ENCODE peak calls at places on chromosomes 16 and 17, in four cellular contexts. C is MM.1S, F is upper lobe of right lung, S is DND-41. L is an unnamed sample.

GRCh38 chr16:4957420-4957719 is 760 bp upstream of the SEC14L5 start:
- DNase-seq in F (no peak), C (no peak), S (no peak), L (no peak)

GRCh38 chr17:31147507-31148202 is 52.9 kb downstream of the NF1 start:
- DNase-seq in S (no peak), F (no peak), C (no peak), L (no peak)

GRCh38 chr16:3530371-3530914 is 29.6 kb downstream of the CLUAP1 start:
- DNase-seq in S (no peak), C (no peak), F (peak; percentile 46), L (no peak)

GRCh38 chr16:624522-625401 is 6.0 kb upstream of the WFIKKN1 start:
- DNase-seq in F (no peak), S (no peak), C (no peak), L (no peak)

GRCh38 chr16:30357085-30357714 is 2.1 kb upstream of the CD2BP2 start:
- DNase-seq in C (no peak), S (no peak), F (no peak), L (no peak)

GRCh38 chr17:64002658-64003525 is 4.7 kb downstream of the PRR29 start:
- DNase-seq in C (no peak), F (no peak), S (no peak), L (no peak)

GRCh38 chr17:48715496-48716399 is 6.6 kb downstream of the PRAC1 start:
- DNase-seq in C (no peak), F (no peak), S (no peak), L (no peak)

GRCh38 chr16:8946544-8946943 is 17.2 kb downstream of the USP7 start:
- DNase-seq in S (no peak), C (no peak), F (no peak), L (no peak)

GRCh38 chr17:65559802-65560627 is 1.4 kb downstream of the AXIN2 start:
- DNase-seq in F (peak; percentile 78), C (peak; percentile 11), S (peak; percentile 61), L (no peak)

GRCh38 chr16:20806168-20807050 is at the start of the genes ERI2 and REXO5:
- DNase-seq in C (peak; percentile 82), F (peak; percentile 94), S (peak; percentile 89), L (peak; percentile 84)

GRCh38 chr17:6556121-6557039 is at the start of gene PITPNM3:
- DNase-seq in F (peak; percentile 84), C (no peak), S (no peak), L (no peak)

GRCh38 chr16:47016700-47017133 is 43.2 kb upstream of the DNAJA2 start:
- DNase-seq in C (no peak), F (no peak), S (peak; percentile 57), L (no peak)

GRCh38 chr16:12679660-12680272 is 123.9 kb downstream of the CPPED1 start:
- DNase-seq in C (no peak), F (no peak), S (no peak), L (no peak)

GRCh38 chr17:68238488-68238887 is 9.4 kb upstream of the AMZ2 start:
- DNase-seq in C (peak; percentile 23), F (no peak), S (peak; percentile 64), L (no peak)

GRCh38 chr17:17922198-17922901 is 49.9 kb downstream of the TOM1L2 start:
- DNase-seq in C (no peak), S (no peak), F (no peak), L (no peak)

GRCh38 chr16:47523342-47524006 is 62.3 kb downstream of the PHKB start:
- DNase-seq in S (no peak), F (no peak), C (peak; percentile 56), L (no peak)

GRCh38 chr16:72845322-72846020 is 202.5 kb downstream of the ZFHX3 start:
- DNase-seq in C (no peak), S (no peak), F (no peak), L (no peak)

GRCh38 chr16:19717319-19717718 is 708 bp downstream of the KNOP1 start:
- DNase-seq in C (peak; percentile 22), F (no peak), S (peak; percentile 9), L (no peak)

GRCh38 chr17:45110676-45111611 is 21.4 kb downstream of the PLCD3 start:
- DNase-seq in F (no peak), S (no peak), C (no peak), L (no peak)

GRCh38 chr17:7940034-7940433 is 8.0 kb downstream of the CNTROB start:
- DNase-seq in C (no peak), S (no peak), F (no peak), L (no peak)

GRCh38 chr16:72224260-72224768 is 52.4 kb upstream of the PMFBP1 start:
- DNase-seq in C (no peak), S (no peak), F (no peak), L (no peak)

GRCh38 chr17:2194778-2195417 is 108.7 kb downstream of the SMG6 start:
- DNase-seq in C (no peak), F (no peak), S (no peak), L (no peak)

GRCh38 chr17:79779661-79780365 is 1.9 kb downstream of the CBX2 start:
- DNase-seq in F (peak; percentile 21), S (no peak), C (no peak), L (no peak)

GRCh38 chr16:83227336-83227735 is 580.4 kb upstream of the HSBP1 start:
- DNase-seq in F (no peak), S (no peak), C (no peak), L (no peak)

GRCh38 chr17:30263552-30264333 is 28.0 kb downstream of the BLMH start:
- DNase-seq in F (no peak), S (no peak), C (no peak), L (no peak)

GRCh38 chr17:36592711-36593321 is 1.1 kb downstream of the DHRS11 start:
- DNase-seq in C (no peak), S (no peak), F (no peak), L (no peak)

GRCh38 chr17:28723159-28723835 is 2.7 kb downstream of the TLCD1 start:
- DNase-seq in S (no peak), F (no peak), C (no peak), L (no peak)
- H3K27ac ChIP-seq in S (no peak overlapping the region), F (no peak overlapping the region), C (peak overlapping the region; percentile 18), L (peak overlapping the region; percentile 31)

DNA sequence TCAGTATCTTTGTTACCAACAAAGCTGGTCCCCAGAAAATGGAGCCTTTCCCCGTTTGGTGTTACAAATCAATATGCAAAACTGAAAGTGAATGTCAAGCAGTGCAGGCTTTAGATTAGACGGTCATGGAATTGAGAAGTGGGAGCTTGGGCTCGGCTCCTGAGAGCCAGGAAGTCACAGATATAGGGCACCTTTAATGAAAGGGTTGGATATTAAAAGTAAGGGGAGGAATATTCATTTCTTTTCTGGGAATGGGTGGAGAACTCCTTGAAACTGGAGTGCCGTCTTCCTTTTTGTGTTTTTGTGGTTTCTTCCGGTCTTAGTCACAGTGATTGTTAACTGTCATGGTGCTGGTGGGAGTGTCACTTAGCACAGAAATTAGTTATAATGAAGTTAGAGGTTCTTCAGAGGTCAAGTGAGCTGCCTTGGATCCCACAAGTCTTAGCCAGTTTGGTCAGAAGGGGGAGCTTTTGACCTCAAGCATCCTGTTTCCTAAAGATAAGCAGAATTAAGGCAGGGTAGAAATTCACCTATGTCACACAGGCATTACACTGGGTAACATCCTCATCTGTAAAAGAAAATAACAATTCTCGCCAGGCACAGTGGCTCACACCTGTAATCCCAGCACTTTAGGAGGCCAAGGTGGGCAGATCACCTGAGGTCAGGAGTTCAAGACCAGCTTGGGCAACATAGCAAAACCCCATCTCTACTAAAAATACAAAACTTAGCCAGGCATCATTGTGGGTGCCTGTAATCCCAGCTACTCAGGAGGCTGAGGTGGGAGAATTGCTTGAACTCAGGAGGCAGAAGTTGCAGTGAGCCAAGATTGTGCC is 9.6 kb upstream of the EIF1 start:
- DNase-seq in F (no peak), C (peak; percentile 87), S (peak; percentile 79), L (no peak)
- H3K4me3 ChIP-seq in F (peak overlapping the region; percentile 47), C (peak overlapping the region; percentile 53), S (peak overlapping the region; percentile 49), L (no peak overlapping the region)

GRCh38 chr16:75087040-75087979 is 29.3 kb downstream of the LDHD start:
- DNase-seq in F (no peak), C (no peak), S (peak; percentile 61), L (peak; percentile 87)
- TF ChIP-seq CTCF in F (no peak), C (no peak), S (no peak), L (no peak)

DNA sequence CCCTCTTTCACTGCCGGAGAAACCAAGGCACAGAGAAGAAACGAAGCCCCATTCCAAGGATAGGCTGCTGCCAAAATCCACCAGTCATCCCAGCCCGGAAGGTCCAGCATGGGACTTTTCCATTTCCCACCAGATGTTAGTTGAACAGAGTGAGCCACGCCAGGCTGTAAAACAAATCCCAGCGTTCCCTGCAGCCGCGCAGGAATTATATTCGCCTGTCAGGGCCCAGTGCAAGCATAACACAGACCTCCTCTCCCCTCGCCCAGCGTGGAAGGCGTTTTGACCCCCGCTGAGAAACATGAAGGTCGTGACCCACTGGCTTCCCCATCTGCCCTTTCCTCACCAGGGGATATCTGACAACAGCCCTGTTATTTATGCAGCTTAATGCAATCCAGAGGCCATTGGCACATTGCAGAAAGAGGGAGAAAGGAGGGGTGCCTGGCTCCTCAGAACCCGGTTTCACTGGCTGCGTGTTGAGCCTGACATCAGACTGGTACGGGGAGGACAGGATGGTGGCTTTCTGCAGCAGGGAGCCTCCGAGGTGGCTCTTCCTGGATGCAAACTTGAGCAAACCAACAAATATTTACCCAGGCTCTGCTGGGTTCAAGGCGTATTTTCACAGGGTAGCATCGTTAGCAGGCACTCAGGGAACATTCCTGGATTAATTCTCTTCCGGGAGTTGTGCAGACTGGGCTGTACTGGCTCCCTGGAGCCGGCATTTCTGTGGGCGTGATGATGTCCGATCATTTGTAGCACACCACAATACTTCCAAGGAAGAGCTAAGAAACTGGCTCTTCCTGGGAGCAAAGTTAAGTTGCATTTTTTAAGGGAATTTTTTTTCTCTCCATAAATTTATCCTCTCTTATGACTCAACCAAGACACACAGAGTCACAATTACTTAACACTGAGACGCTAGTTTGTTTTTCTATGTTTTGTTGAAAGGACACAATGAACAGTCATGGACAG is 211.9 kb upstream of the FOXF1 start:
- DNase-seq in C (no peak), F (no peak), S (no peak), L (no peak)
- H3K27ac ChIP-seq in C (no peak overlapping the region), F (no peak overlapping the region), S (no peak overlapping the region), L (peak overlapping the region; percentile 90)

GRCh38 chr16:68744744-68745280 is 7.7 kb downstream of the CDH1 start:
- DNase-seq in C (no peak), S (no peak), F (peak; percentile 74), L (no peak)
- H3K4me3 ChIP-seq in C (no peak overlapping the region), S (no peak overlapping the region), F (no peak overlapping the region), L (no peak overlapping the region)

L was measured in AG04450.